ENCODE peak calls at places on chromosomes 7 and 10, in four cellular contexts. F is cardiac muscle cell, M is brain microvascular endothelial cell, Q is mammary epithelial cell. L is an unnamed sample.
A peak's percentile ranks its signal among the peaks of the same experiment; 100 is the strongest.

GRCh38 chr7:26321440-26321839 is 29.8 kb downstream of the SNX10 start:
- DNase-seq in F (no peak), M (no peak), Q (peak; percentile 59), L (no peak)

GRCh38 chr7:24870766-24871165 is 109.2 kb downstream of the OSBPL3 start:
- DNase-seq in Q (no peak), M (no peak), F (no peak), L (no peak)

GRCh38 chr10:4242561-4243035 is 457.6 kb upstream of the KLF6 start:
- DNase-seq in Q (peak; percentile 65), M (peak; percentile 91), F (peak; percentile 83), L (peak; percentile 98)

GRCh38 chr7:39125849-39126248 is 148.1 kb downstream of the POU6F2 start:
- DNase-seq in M (no peak), Q (no peak), F (no peak), L (no peak)

GRCh38 chr10:6037422-6037821 is 24.7 kb downstream of the IL2RA start:
- DNase-seq in F (no peak), Q (no peak), M (no peak), L (no peak)

GRCh38 chr10:113053881-113054280 is 103.8 kb downstream of the TCF7L2 start:
- DNase-seq in Q (peak; percentile 64), F (no peak), M (no peak), L (peak; percentile 57)

GRCh38 chr7:137287651-137288258 is 55.8 kb downstream of the PTN start:
- DNase-seq in M (peak; percentile 40), F (peak; percentile 7), Q (peak; percentile 0), L (no peak)

GRCh38 chr10:14389981-14390590 is 59.4 kb upstream of the FRMD4A start:
- DNase-seq in M (no peak), Q (peak; percentile 26), F (no peak), L (no peak)

GRCh38 chr10:95264227-95265051 is 26.4 kb downstream of the PDLIM1 start:
- DNase-seq in F (no peak), M (no peak), Q (peak; percentile 94), L (no peak)

GRCh38 chr10:29757551-29758297 is 123.0 kb upstream of the SVIL start:
- DNase-seq in Q (peak; percentile 99), F (peak; percentile 38), M (peak; percentile 14), L (peak; percentile 56)

GRCh38 chr7:96026006-96026405 is 253.7 kb downstream of the DYNC1I1 start:
- DNase-seq in M (no peak), Q (no peak), F (no peak), L (no peak)

GRCh38 chr7:41445432-41445831 is 257.5 kb downstream of the INHBA start:
- DNase-seq in F (no peak), Q (no peak), M (no peak), L (no peak)

GRCh38 chr10:13206546-13207443 is 27.4 kb downstream of the UCMA start:
- DNase-seq in Q (no peak), F (peak; percentile 73), M (peak; percentile 26), L (peak; percentile 55)

GRCh38 chr7:66335318-66335717 is 130.2 kb downstream of the TPST1 start:
- DNase-seq in M (no peak), Q (no peak), F (no peak), L (no peak)

GRCh38 chr10:69051303-69051702 is 36.6 kb upstream of the SRGN start:
- DNase-seq in Q (no peak), F (peak; percentile 37), M (peak; percentile 31), L (peak; percentile 9)

GRCh38 chr10:73920084-73920483 is 9.2 kb downstream of the PLAU start:
- DNase-seq in Q (peak; percentile 95), F (peak; percentile 31), M (no peak), L (no peak)

GRCh38 chr7:32436529-32436928 is 53.7 kb downstream of the LSM5 start:
- DNase-seq in F (no peak), Q (no peak), M (no peak), L (no peak)

GRCh38 chr10:18607503-18607902 is 43.9 kb downstream of the NSUN6 start:
- DNase-seq in F (peak; percentile 89), Q (peak; percentile 67), M (peak; percentile 91), L (peak; percentile 87)

GRCh38 chr10:125984346-125984745 is 88.0 kb downstream of the FANK1 start:
- DNase-seq in F (no peak), Q (no peak), M (no peak), L (no peak)

DNA sequence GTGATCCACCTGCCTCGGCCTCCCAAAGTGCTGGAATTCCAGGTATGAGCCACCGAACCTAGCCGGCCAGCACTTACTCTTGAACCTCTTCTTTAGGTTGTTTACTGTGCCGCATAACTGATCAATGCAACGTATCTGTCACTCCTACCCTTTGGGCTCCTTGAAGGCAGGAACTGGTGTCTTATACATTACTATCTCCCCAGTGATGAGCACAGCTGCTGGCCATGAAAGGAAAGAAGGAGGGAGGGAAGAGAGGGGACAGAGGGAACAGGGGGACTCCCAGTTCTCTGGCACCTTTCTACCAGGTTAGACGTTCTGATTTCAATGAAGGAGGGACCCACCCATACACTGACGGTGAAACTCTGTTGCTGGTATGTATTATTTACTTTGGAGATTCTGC is 111.8 kb upstream of the NANOS1 start:
- DNase-seq in M (no peak), Q (no peak), F (no peak), L (no peak)
- TF ChIP-seq CTCF in M (no peak), Q (no peak), F (no peak), L (no peak)

GRCh38 chr7:155378959-155379871 is 78.7 kb upstream of the EN2 start:
- DNase-seq in Q (no peak), F (no peak), M (no peak), L (no peak)

GRCh38 chr7:155381852-155382801 is 75.8 kb upstream of the EN2 start:
- DNase-seq in M (no peak), Q (no peak), F (no peak), L (no peak)

GRCh38 chr7:155382802-155383171 is 75.1 kb upstream of the EN2 start:
- DNase-seq in M (no peak), F (no peak), Q (no peak), L (no peak)

GRCh38 chr7:155380221-155380861 is 77.6 kb upstream of the EN2 start:
- DNase-seq in Q (peak; percentile 59), F (peak; percentile 74), M (peak; percentile 49), L (peak; percentile 49)

DNA sequence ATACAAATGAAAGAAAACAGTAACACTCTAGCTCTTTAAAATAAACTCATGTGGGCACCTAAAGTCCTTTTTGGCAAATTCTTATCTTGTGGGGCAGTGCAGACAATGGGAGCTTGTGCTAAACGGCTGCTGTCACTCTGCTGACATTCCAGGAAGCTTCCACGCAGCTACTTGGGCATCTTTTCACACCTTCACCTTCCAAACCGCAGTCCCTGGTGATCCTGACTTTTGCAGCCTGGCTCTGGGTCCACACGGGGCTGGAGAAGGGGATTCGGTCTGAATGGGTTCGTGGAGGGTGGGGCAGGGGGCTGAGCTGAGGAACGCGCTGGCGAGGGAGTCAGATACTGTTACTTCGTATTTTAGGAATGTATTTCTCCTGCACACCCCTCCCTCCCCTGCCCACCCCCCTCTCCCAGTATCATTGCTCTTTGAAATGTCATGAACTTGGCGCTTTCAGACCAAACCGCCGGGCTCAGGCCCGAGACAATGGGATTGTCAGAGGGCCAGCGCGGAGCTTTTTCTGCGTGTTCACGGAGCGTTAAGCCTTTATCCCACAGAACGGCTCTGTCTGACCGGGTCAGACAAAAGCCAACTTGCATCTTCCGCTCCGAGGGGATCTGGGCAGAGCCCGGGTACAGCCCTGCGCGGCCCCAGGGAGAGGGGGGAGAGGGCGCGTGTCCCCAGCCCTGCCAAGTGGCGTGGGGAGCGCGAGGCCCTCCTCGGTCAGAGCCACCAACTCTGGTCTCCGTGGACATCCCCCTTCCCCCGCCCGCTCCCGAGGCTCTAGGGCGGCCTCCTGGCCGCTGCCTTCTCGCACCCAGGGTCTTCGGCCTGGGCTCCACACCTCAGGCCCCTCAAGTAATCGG is 76.7 kb upstream of the EN2 start:
- DNase-seq in M (no peak), Q (no peak), F (no peak), L (no peak)
- H3K4me3 ChIP-seq in M (no peak overlapping the region), Q (no peak overlapping the region), F (peak overlapping the region; percentile 8), L (no peak overlapping the region)

GRCh38 chr10:110793128-110793812 is 78.5 kb upstream of the PDCD4 start:
- DNase-seq in M (no peak), Q (no peak), F (no peak), L (no peak)

GRCh38 chr10:110794808-110795207 is 76.9 kb upstream of the PDCD4 start:
- DNase-seq in F (no peak), M (no peak), Q (no peak), L (no peak)

GRCh38 chr10:110791541-110792073 is 80.1 kb upstream of the PDCD4 start:
- DNase-seq in M (no peak), Q (no peak), F (no peak), L (no peak)

GRCh38 chr10:110792476-110792875 is 79.3 kb upstream of the PDCD4 start:
- DNase-seq in Q (no peak), M (no peak), F (no peak), L (no peak)

DNA sequence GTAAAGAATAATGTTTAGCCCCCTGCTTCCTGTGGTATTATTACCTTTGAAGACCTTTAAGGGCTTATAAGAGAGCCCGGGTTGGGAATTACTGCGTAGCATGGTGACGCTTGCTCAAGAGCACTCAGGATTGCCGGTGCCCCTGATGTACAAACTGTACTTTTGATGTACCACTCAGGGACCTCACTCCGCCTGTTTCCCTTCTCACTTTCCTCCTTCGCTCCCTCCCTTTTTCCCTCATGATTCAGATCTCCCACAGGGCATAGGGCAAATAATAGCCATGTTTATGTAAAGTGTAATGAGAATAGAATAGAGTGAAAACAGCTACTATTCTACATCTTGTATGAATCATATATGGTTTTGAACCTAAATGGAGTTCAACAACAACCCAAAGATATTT is 77.8 kb upstream of the PDCD4 start:
- DNase-seq in Q (no peak), M (peak; percentile 66), F (no peak), L (peak; percentile 58)
- TF ChIP-seq CTCF in Q (no peak), M (no peak), F (no peak), L (no peak)

GRCh38 chr7:113890326-113891030 is 28.3 kb downstream of the PPP1R3A start:
- DNase-seq in Q (no peak), F (no peak), M (peak; percentile 20), L (peak; percentile 57)

GRCh38 chr7:113891031-113891350 is 27.8 kb downstream of the PPP1R3A start:
- DNase-seq in Q (no peak), F (no peak), M (no peak), L (peak; percentile 6)

GRCh38 chr7:113892818-113893217 is 26.0 kb downstream of the PPP1R3A start:
- DNase-seq in F (no peak), Q (no peak), M (peak; percentile 10), L (no peak)

DNA sequence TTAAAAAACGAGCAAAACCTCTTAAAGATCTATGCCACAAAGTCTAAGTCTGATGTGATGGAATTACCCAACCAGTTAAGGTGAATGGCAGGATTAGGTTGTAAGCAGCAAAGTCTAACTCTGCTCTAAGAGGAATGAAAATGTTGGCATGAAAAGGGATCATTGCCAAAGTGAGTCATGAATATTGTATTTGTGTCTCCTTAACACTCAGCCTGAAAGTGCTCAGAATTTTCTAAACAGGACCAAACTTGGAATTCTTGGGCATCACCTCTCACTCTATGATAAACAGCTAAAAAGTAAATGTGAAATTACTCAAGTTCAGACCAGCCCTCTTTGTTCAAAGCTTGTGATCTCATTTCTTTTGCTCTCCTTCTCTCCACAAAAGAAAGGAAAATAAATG is 27.0 kb downstream of the PPP1R3A start:
- DNase-seq in M (peak; percentile 22), Q (peak; percentile 41), F (peak; percentile 3), L (peak; percentile 77)
- H3K4me3 ChIP-seq in M (no peak overlapping the region), Q (no peak overlapping the region), F (no peak overlapping the region), L (no peak overlapping the region)

L was measured in astrocyte of the spinal cord.